ENCODE peak calls at places on chromosomes 2 and 18, in ten cellular contexts. E, P, M, Y, F, R, G, D, Q and L are unnamed samples.

GRCh38 chr2:28428486-28428885 is 35.8 kb downstream of the FOSL2 start:
- DNase-seq in P (peak; percentile 37), M (no peak), Q (no peak), D (no peak), R (no peak), G (no peak), Y (no peak), E (no peak), F (no peak), L (no peak)

GRCh38 chr2:140359056-140359771 is 1579.0 kb upstream of the NXPH2 start:
- DNase-seq in P (no peak), Q (no peak), R (no peak), M (no peak), G (no peak), F (no peak), Y (no peak), E (no peak), D (no peak), L (no peak)

GRCh38 chr2:230472619-230473018 is 56.6 kb downstream of the SP100 start:
- DNase-seq in G (peak; percentile 4), P (peak; percentile 90), Y (peak; percentile 55), E (peak; percentile 29), Q (no peak), F (no peak), R (no peak), M (peak; percentile 32), D (no peak), L (peak; percentile 69)

GRCh38 chr2:38191516-38191915 is 115.6 kb upstream of the CYP1B1 start:
- DNase-seq in P (peak; percentile 57), R (no peak), Y (no peak), M (no peak), F (no peak), G (no peak), Q (no peak), D (no peak), E (peak; percentile 19), L (no peak)

GRCh38 chr18:10114727-10115463 is 201.1 kb downstream of the VAPA start:
- DNase-seq in F (no peak), M (no peak), G (no peak), Y (no peak), P (no peak), Q (no peak), R (peak; percentile 40), E (no peak), D (no peak), L (no peak)

GRCh38 chr2:104867351-104868080 is 13.6 kb downstream of the POU3F3 start:
- DNase-seq in E (no peak), P (no peak), R (peak; percentile 81), Y (no peak), D (no peak), M (no peak), G (no peak), Q (no peak), F (no peak), L (no peak)

GRCh38 chr18:70961933-70962332 is 673.1 kb downstream of the SOCS6 start:
- DNase-seq in R (no peak), Y (no peak), Q (no peak), M (no peak), D (no peak), P (no peak), F (no peak), G (no peak), E (no peak), L (no peak)

GRCh38 chr2:96205888-96206287 is 2.7 kb downstream of the STARD7 start:
- DNase-seq in Y (no peak), P (peak; percentile 87), R (no peak), F (no peak), E (no peak), D (no peak), Q (no peak), G (peak; percentile 62), M (no peak), L (peak; percentile 26)

GRCh38 chr18:6001867-6002266 is 106.5 kb upstream of the TMEM200C start:
- DNase-seq in D (no peak), G (no peak), P (no peak), E (no peak), Q (no peak), F (no peak), Y (no peak), M (no peak), R (no peak), L (no peak)

GRCh38 chr18:79637181-79637920 is 42.3 kb upstream of the CTDP1 start:
- DNase-seq in F (peak; percentile 11), G (no peak), Q (no peak), Y (no peak), R (peak; percentile 72), E (no peak), P (no peak), M (no peak), D (no peak), L (no peak)

DNA sequence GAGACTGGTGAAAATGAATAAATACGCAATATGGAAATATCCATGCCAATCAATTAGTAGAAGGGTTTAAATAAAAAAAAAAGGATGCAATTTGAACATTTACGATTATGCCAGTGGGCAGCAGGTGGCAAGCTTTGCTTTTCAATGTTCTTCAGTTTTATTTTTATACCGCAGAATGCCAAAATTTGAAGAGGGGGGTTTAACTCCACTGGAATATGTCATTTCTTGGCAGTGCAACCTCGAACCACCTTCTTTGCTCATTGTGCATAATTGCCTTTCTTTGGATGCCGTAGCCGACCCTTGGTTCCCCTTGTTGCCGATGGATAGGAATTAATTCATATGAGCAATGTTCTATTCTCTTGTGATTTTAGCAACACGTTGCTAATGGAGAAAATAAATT is 88.0 kb downstream of the LTBP1 start:
- DNase-seq in E (peak; percentile 40), M (no peak), P (peak; percentile 81), D (no peak), Q (no peak), R (no peak), G (peak; percentile 52), F (no peak), Y (no peak), L (peak; percentile 44)
- TF ChIP-seq CTCF in E (peak; percentile 82), M (peak; percentile 63), P (peak; percentile 43), D (peak; percentile 53), Q (peak; percentile 33), R (no peak), G (peak; percentile 13), F (peak; percentile 60), Y (no peak), L (peak; percentile 52)

DNA sequence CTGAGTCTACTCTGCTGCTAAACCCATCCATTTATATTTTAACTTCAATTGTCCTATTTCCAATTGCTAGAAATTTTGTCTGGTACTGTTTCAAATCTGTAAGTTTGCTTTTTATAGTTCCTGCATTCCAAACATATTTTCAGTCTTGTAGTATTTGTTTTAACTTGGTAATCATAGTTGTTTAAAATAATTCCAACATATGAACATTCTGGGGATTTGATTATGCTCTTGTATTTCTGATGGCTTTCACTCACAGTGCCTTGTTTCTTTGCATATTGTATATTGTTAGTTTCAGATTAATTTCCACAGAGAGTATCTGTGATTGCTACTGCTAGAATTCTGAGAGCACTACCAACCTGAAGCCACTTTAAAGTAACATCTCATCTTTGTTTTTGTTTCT is 202.4 kb downstream of the ETAA1 start:
- DNase-seq in G (no peak), Y (no peak), M (no peak), Q (no peak), E (no peak), R (no peak), P (no peak), F (no peak), D (no peak), L (no peak)
- TF ChIP-seq CTCF in G (no peak), Y (no peak), M (no peak), Q (no peak), E (no peak), R (no peak), P (no peak), F (no peak), D (no peak), L (no peak)

DNA sequence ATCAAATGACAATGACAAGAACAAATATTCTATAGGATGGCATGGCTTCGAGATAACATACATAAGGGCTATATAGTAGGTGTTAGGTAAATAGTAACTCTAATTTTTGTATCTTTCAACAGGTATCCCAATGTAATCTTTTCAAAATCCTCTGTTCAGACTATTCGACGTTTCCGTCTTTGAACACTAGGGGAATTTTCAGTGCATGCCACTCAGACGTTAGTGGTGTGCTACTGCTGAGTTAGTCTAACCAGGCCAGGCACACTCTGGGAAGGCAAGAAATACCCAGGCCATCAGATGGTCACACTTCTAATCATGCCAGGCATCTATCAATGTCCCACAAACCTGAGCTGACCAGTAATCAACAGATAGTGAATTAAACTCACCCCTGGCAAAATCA is 14.6 kb upstream of the CREG2 start:
- DNase-seq in F (no peak), Q (no peak), Y (no peak), E (no peak), M (no peak), G (no peak), R (no peak), P (no peak), D (no peak), L (no peak)
- TF ChIP-seq CTCF in F (no peak), Q (no peak), Y (no peak), E (no peak), M (peak; percentile 45), G (no peak), R (peak; percentile 53), P (no peak), D (no peak), L (no peak)

GRCh38 chr18:76476665-76477561 is 18.1 kb downstream of the ZNF516 start:
- DNase-seq in G (peak; percentile 62), Y (peak; percentile 75), Q (no peak), P (peak; percentile 92), D (peak; percentile 74), E (peak; percentile 72), R (no peak), F (no peak), M (no peak), L (peak; percentile 60)

GRCh38 chr18:76479351-76480238 is 15.4 kb downstream of the ZNF516 start:
- DNase-seq in Q (no peak), M (no peak), D (no peak), P (no peak), E (no peak), G (no peak), F (no peak), R (no peak), Y (no peak), L (no peak)

GRCh38 chr18:76474824-76475223 is 20.2 kb downstream of the ZNF516 start:
- DNase-seq in P (no peak), E (no peak), G (no peak), D (no peak), Y (peak; percentile 42), M (no peak), Q (no peak), F (no peak), R (no peak), L (no peak)

GRCh38 chr18:76472811-76473210 is 22.2 kb downstream of the ZNF516 start:
- DNase-seq in Q (no peak), P (no peak), M (no peak), G (no peak), F (no peak), R (no peak), E (no peak), D (no peak), Y (no peak), L (no peak)

DNA sequence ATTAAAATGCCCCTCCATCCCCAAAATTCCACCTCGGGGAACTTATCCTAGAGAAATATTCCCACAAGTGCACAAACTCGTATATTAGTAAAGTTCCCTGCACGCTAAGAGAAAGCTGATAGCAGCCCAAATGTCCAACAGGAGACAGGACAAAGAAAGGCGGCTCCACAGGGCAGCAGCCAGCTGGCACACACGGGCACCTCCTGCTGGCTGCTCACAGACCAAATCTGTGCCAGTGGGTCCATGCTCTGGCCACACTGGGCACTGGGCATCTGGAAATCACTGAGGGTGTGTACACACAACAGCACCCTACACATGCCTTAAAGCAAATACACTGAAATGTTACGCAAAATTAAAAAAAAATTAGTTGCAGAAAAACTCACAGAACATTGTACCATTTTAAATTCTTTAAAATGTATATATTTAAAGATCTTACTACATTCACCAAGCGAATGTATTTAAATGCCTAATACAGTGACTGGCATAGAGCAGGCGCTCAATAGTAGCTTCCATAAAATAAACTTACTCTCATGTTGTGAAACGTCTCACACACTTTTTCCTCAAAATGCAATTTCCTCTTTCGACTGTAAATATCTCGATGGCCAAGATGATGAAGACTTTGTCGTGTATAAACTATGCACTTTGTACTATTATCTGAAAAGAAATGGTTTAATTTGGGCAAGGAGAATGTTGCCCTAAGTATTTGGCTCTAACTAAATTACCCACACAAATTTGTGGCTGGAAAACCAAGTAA is 19.4 kb downstream of the ZNF516 start:
- DNase-seq in M (no peak), P (no peak), E (peak; percentile 36), D (no peak), G (no peak), F (no peak), Y (no peak), R (no peak), Q (no peak), L (no peak)
- TF ChIP-seq CTCF in M (no peak), P (peak; percentile 16), E (peak; percentile 14), D (peak; percentile 6), G (peak; percentile 3), F (peak; percentile 33), Y (no peak), R (peak; percentile 21), Q (no peak), L (no peak)